ENCODE peak calls at places on chromosomes 5 and 9, in ten cellular contexts. Z is PC-9; F is GM23248; W is CD4-positive, CD25-positive, alpha-beta regulatory T cell; S is tibial artery; B is mucosa of descending colon; H is HCT116; R is A673; Q is Caco-2; Y is endodermal cell. E is an unnamed sample. For H3K36me3 and H3K4me1, the result is how much of the 10 kb centered on the place peaks cover.

GRCh38 chr5:91150189-91150588 is 232.9 kb downstream of the ARRDC3 start:
- DNase-seq in W (no peak), Y (no peak), H (peak), S (no peak), R (no peak), Q (no peak), F (peak), B (no peak), Z (peak), E (no peak)

GRCh38 chr9:4489562-4489918 is 728 bp upstream of the SLC1A1 start:
- DNase-seq in Z (no peak), Q (no peak), Y (peak), F (peak), R (no peak), W (no peak), H (no peak), B (no peak), S (peak), E (peak)

GRCh38 chr5:14414615-14415515 is 166.7 kb upstream of the OTULINL start:
- DNase-seq in S (no peak), Y (no peak), W (peak), Z (no peak), F (no peak), B (no peak), H (no peak), R (no peak), Q (no peak), E (no peak)

GRCh38 chr9:134597041-134597913 is 44.3 kb upstream of the COL5A1 start:
- DNase-seq in S (peak), B (no peak), R (no peak), Z (no peak), Q (no peak), F (peak), Y (no peak), H (no peak), W (no peak), E (no peak)

GRCh38 chr5:142106061-142106460 is 2.5 kb upstream of the NDFIP1 start:
- DNase-seq in Z (no peak), Y (no peak), Q (no peak), H (no peak), W (no peak), S (peak), B (no peak), R (no peak), F (peak), E (no peak)

GRCh38 chr9:131677445-131678180 is 62.3 kb downstream of the RAPGEF1 start:
- DNase-seq in F (peak), R (no peak), S (no peak), H (no peak), Z (peak), Q (no peak), Y (no peak), B (no peak), W (no peak), E (no peak)

GRCh38 chr5:95864944-95865504 is 42.5 kb upstream of the GLRX start:
- DNase-seq in S (no peak), R (no peak), Y (no peak), B (no peak), F (no peak), Z (no peak), W (no peak), H (no peak), Q (peak), E (no peak)

GRCh38 chr9:98472216-98472615 is 216.8 kb upstream of the TBC1D2 start:
- DNase-seq in S (no peak), W (no peak), Q (peak), Z (no peak), B (no peak), F (no peak), H (no peak), R (no peak), Y (peak), E (no peak)

GRCh38 chr9:72442212-72442607 is 77.2 kb upstream of the ZFAND5 start:
- DNase-seq in Q (peak), S (no peak), B (no peak), F (peak), Z (peak), Y (peak), H (peak), W (no peak), R (peak), E (no peak)

GRCh38 chr5:13957032-13957645 is 12.7 kb upstream of the DNAH5 start:
- DNase-seq in H (peak), F (peak), B (no peak), S (no peak), Q (no peak), Y (peak), Z (no peak), W (no peak), R (peak), E (peak)

GRCh38 chr5:111168608-111169007 is 55.6 kb upstream of the CAMK4 start:
- DNase-seq in Y (no peak), B (no peak), S (no peak), Q (no peak), Z (no peak), R (no peak), F (no peak), H (no peak), W (no peak), E (no peak)

GRCh38 chr9:99259231-99259918 is 37.3 kb downstream of the SEC61B start:
- DNase-seq in Z (no peak), F (peak), R (no peak), Y (peak), S (peak), Q (no peak), B (peak), H (no peak), W (no peak), E (no peak)

GRCh38 chr9:3553076-3553765 is 27.4 kb upstream of the RFX3 start:
- DNase-seq in Y (no peak), B (no peak), Z (no peak), W (no peak), S (no peak), R (peak), Q (no peak), F (no peak), H (no peak), E (no peak)

GRCh38 chr5:109937951-109938350 is 248.2 kb downstream of the MAN2A1 start:
- DNase-seq in S (no peak), Z (no peak), W (no peak), Y (no peak), Q (no peak), B (no peak), F (no peak), R (no peak), H (no peak), E (no peak)

GRCh38 chr9:88076286-88077070 is 61.8 kb downstream of the SPATA31C2 start:
- DNase-seq in Z (peak), S (peak), W (no peak), Y (peak), F (peak), H (peak), Q (peak), R (peak), B (peak), E (peak)

GRCh38 chr9:38133595-38133994 is 64.6 kb upstream of the SHB start:
- DNase-seq in S (no peak), F (no peak), Y (no peak), R (no peak), B (no peak), Z (no peak), Q (no peak), H (no peak), W (no peak), E (no peak)

GRCh38 chr9:124834586-124834985 is 18.7 kb upstream of the WDR38 start:
- DNase-seq in F (peak), B (no peak), S (no peak), H (peak), Y (peak), R (no peak), W (no peak), Z (peak), Q (no peak), E (no peak)

GRCh38 chr5:33579163-33579562 is 138.4 kb downstream of the TARS1 start:
- DNase-seq in H (no peak), Y (no peak), W (no peak), Q (no peak), F (no peak), Z (no peak), S (no peak), R (no peak), B (no peak), E (no peak)

GRCh38 chr5:33579789-33580188 is 139.0 kb downstream of the TARS1 start:
- DNase-seq in Z (no peak), Y (no peak), H (no peak), F (no peak), R (no peak), W (no peak), B (no peak), S (no peak), Q (no peak), E (no peak)

GRCh38 chr5:33582417-33582816 is 141.7 kb downstream of the TARS1 start:
- DNase-seq in F (no peak), Q (no peak), Z (no peak), H (no peak), R (no peak), W (no peak), Y (no peak), S (no peak), B (no peak), E (no peak)

DNA sequence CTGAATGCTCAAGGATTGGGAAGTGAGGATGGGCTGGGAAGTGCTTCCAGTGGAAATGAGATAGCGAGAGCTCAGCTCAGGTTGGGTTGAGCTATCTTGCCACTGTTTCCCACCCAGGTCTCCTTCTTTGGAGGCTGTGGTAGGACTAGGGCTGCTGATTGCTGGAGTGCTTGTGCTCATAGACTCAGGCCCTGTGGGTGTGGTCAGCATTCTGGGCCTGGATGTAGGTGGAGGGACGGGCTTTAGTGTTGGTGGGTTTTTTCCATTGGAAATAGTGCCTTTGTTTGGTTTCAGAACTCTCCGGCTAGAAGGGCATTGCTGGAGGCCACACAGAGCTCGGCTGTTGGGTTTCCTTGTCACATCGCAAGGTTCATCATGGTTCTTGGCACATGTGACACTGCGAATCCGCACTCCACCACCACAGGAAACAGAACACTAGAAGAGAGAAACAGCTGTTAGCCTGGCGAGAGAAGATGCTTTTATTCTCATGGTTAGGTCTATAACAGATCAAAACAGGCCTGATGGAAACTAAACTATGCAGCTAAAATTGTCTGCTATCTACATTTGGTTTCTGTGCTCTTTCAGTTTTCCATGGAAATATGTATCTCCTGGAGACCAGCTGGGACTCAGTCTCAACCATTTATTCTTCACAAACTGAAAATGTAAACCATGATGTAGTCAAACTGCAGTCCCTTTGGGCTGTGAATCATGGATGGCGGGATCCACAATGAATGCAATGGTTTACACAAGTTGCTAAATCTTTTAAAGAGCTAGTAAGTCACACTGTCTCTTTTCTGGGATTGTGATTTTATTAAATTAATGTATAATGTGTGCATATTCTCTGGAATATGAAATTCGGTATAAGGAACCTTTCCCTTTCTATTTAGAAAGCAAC is 136.2 kb downstream of the TARS1 start:
- DNase-seq in Q (no peak), R (no peak), S (no peak), F (no peak), Y (no peak), H (no peak), Z (no peak), W (no peak), B (no peak), E (no peak)
- H3K4me3 ChIP-seq in Q (no peak), R (no peak), S (no peak), F (no peak), Y (no peak), H (no peak), Z (no peak), W (no peak), B (no peak), E (no peak)

DNA sequence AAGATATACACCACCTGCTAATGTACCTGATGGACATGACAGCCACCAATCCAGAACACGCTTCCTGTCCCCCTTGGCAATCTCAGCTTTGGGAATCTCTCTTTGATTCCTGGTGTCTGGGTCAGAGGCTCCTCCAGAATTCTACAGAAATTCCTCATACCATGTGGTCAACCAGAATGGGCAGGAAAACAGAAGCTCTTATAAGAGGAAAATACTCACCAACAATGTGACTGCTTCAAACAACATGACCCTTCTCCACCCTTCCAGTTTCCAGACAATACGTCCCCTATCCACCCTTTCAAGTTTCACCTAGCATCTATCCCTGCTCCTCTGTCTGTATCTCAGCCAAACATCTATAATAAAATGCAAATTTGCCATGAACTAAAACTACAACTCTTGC is 247.2 kb downstream of the DENND1A start:
- DNase-seq in B (no peak), Z (no peak), W (no peak), H (no peak), Y (no peak), R (no peak), F (no peak), Q (no peak), S (no peak), E (no peak)
- H3K36me3 ChIP-seq in B (under half), Z (under half), W (under half), H (under half), Y (under half), R (under half), F (under half), Q (under half), S (under half), E (under half)

DNA sequence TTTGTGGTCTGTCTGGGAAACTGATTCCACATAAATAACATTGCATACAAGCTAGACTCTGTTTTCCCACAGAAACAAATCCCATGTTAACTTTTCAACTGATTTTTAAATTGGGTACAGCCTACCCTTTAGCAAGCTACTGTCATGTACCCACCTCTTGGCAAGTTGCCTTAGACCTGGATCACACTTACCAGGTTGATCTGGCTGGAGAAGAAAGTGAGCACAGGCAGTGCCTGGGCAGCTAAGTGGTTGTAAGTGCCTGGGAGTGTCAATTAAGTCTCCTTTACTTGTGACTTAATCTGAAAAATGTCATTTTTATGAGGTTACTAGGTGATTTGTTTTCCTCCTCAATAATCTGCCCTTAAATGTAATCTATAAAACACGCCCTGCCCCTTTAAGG is 336.4 kb downstream of the ARL15 start:
- DNase-seq in F (no peak), Q (no peak), W (no peak), Y (no peak), B (no peak), H (no peak), Z (no peak), S (no peak), R (no peak), E (no peak)
- H3K4me1 ChIP-seq in F (under half), Q (under half), W (under half), Y (under half), B (under half), H (under half), Z (under half), S (under half), R (under half), E (under half)

DNA sequence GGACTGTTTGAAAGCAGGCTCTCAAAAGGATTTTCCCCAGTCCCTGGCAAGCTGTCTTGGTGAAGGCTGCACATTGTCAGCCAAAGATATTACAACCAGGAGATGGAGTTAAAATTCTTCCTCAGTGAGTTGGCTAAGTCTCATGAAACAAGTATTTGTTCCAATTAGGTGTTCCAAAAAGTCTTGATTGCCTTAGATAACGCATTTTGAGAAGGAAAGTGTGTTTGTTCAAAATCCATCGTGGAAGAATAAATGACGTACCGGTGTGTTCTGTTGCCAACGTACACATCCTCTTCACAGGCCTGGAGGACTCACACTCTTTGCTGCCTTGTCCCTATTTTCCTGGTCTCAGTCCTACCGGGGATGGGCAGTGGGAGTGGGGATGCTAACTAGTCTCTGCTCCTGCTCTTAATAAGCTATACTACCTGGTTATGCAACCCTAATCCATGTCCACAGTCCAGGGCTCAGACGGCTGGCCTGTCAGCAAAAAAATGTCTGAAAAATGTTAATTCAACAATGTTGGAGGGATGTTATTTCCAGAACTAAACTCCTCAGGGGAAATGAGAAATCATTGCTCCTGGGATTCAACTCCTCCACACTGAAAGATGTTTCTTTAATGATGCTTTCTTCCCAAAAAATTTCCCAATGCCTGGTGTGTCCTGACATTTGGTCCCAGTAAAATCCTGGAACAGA is 175.3 kb upstream of the KLF9 start:
- DNase-seq in W (no peak), H (no peak), F (peak), S (peak), R (no peak), Z (no peak), Q (no peak), B (no peak), Y (no peak), E (no peak)
- H3K4me3 ChIP-seq in W (no peak), H (no peak), F (peak), S (no peak), R (no peak), Z (no peak), Q (no peak), B (no peak), Y (no peak), E (no peak)

DNA sequence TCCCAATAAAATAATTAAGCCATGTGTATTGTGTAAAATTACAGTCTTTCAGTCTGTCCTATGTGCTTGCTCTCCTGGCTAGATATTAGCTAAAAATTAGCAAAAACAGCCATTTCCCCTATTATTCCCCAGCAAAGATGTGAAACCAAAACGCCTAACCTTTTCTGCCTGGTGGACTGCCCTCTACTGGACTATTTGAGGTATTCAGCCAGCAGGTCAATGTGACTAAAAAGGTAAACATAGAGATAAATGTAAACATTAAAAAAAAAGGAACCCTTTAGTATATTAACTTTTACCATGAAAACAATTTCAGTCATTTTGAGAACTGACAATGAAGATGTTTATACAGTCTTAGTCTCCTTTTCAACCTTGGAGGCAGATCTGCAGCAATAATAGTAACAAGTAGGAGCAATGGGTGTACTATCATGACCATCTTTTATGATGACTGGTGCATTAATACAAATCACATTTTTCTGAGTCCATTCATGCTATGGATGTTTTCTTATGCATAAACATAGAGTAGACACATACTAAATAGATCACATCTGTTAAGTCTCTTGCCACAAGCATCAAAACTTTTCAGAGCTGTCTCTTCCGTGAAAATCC is 10.1 kb downstream of the ATG12 start:
- DNase-seq in Z (no peak), H (no peak), Y (peak), R (peak), F (peak), S (no peak), W (no peak), Q (no peak), B (no peak), E (peak)
- H3K36me3 ChIP-seq in Z (under half), H (half or more), Y (half or more), R (half or more), F (half or more), S (under half), W (half or more), Q (under half), B (under half), E (under half)

DNA sequence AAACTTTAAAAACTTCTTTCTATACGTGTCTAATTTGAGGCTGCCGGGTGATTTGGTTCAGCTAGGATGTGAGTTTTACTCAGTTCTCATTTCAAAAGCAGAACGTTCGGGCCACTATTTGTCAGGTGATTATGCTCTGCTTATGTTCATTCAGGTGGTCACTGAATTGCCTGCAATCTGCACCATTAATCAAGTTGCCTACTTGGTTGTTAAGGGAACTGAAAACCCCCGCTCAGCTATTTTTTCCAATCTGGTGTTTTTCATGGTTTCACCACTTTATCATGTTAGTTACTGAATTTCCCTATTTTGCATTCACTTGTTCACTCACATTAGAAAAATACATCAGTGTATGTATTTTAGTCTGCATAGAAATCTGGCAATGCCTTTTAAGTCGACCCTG is 523.0 kb downstream of the CSNK1G3 start:
- DNase-seq in H (no peak), S (no peak), Z (no peak), W (no peak), Q (no peak), B (no peak), F (no peak), R (no peak), Y (no peak), E (no peak)
- H3K4me1 ChIP-seq in H (under half), S (under half), Z (under half), W (under half), Q (under half), B (under half), F (under half), R (under half), Y (under half), E (under half)